ENCODE peak calls at places on chromosomes 12 and 14, in nine cellular contexts. N is GM23248; S is right cardiac atrium; E is HCT116; L is BE2C; M is PC-3; C is naive thymus-derived CD4-positive, alpha-beta T cell; R is CD4-positive, alpha-beta memory T cell; H is epithelial cell of esophagus. F is an unnamed sample.

GRCh38 chr12:78530065-78530765 is 334.4 kb upstream of the SYT1 start:
- DNase-seq in N (peak; percentile 82), S (no peak), E (no peak), L (no peak), M (no peak), C (no peak), R (no peak), H (peak; percentile 21), F (no peak)

GRCh38 chr14:92470215-92470614 is 43.4 kb upstream of the RIN3 start:
- DNase-seq in N (peak; percentile 85), S (no peak), E (no peak), L (no peak), M (peak; percentile 79), C (no peak), R (no peak), H (peak; percentile 84), F (no peak)

GRCh38 chr14:93943052-93943451 is 15.9 kb downstream of the FAM181A start:
- DNase-seq in N (no peak), S (peak; percentile 11), E (no peak), L (no peak), M (no peak), C (no peak), R (no peak), H (no peak), F (no peak)

GRCh38 chr12:46378530-46378929 is 6.0 kb upstream of the SLC38A2 start:
- DNase-seq in N (no peak), S (no peak), E (no peak), L (no peak), M (no peak), C (no peak), R (no peak), H (no peak), F (no peak)

GRCh38 chr12:71636704-71637115 is 26.9 kb downstream of the ZFC3H1 start:
- DNase-seq in N (peak; percentile 86), S (no peak), E (peak; percentile 57), L (peak; percentile 50), M (peak; percentile 84), C (peak; percentile 59), R (peak; percentile 52), H (peak; percentile 73), F (peak; percentile 57)

GRCh38 chr14:31172084-31172483 is 35.5 kb downstream of the HECTD1 start:
- DNase-seq in N (peak; percentile 29), S (no peak), E (no peak), L (no peak), M (peak; percentile 25), C (no peak), R (no peak), H (no peak), F (no peak)

GRCh38 chr14:54579606-54580005 is 12.7 kb downstream of the SAMD4A start:
- DNase-seq in N (peak; percentile 56), S (no peak), E (no peak), L (no peak), M (no peak), C (no peak), R (no peak), H (peak; percentile 60), F (no peak)

GRCh38 chr12:124376435-124376834 is 81.5 kb downstream of the RFLNA start:
- DNase-seq in N (no peak), S (no peak), E (no peak), L (no peak), M (no peak), C (no peak), R (no peak), H (no peak), F (no peak)

GRCh38 chr12:116864371-116865160 is 16.7 kb downstream of the HRK start:
- DNase-seq in N (peak; percentile 84), S (no peak), E (no peak), L (no peak), M (peak; percentile 92), C (no peak), R (no peak), H (peak; percentile 8), F (no peak)

GRCh38 chr14:75068294-75069020 is 984 bp upstream of the ZC2HC1C start:
- DNase-seq in N (no peak), S (no peak), E (no peak), L (no peak), M (no peak), C (no peak), R (no peak), H (no peak), F (no peak)

DNA sequence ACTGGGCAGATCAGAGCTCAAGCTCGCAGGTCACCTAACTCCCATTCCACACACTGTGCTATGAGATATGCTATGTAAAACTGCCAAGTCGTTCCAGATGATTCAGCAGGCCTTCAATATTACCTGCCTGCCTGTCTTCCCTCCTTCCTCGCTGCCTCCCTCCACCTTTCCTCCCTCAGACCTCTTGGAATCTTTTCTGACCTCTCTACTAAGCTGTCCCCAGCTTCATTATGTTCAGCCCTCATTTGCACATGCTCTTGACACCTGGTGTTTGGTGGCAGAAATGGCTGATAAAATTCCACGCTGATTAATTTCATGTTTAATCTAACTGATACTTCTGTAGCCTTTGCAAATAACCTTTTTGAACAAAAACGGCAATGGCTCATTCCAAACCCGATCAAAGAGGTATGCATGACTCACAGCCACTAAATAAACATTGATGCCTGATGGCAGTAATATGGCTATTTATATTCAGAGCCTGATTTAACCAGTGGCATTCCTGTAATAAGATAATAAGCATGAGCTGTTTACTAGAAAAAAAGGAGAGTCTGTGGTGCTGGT is 130.8 kb upstream of the EGLN3 start:
- DNase-seq in N (peak; percentile 65), S (no peak), E (peak; percentile 57), L (no peak), M (peak; percentile 91), C (no peak), R (no peak), H (peak; percentile 75), F (no peak)
- H3K4me3 ChIP-seq in N (no peak overlapping the region), S (no peak overlapping the region), E (no peak overlapping the region), L (no peak overlapping the region), M (peak overlapping the region; percentile 49), C (no peak overlapping the region), R (no peak overlapping the region), H (no peak overlapping the region), F (no peak overlapping the region)

DNA sequence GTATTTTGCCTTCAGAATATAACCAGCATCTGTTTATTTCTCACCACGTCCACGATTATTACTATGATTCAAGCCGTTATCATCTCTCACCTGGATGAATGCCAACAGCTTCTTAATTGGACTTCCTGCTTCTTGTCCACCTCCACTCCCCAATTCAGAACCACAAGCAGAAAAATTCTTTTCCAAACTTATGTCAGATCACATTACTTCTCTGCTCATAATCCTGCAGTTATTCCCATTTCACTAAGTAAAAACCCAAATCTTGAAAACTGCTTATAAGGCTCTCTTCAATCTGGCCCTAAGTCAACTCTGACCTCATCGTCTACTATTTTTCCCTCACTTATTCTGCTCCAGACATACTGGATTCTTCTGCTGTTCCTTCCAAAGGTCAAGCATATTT is 2.0 kb downstream of the CRY1 start:
- DNase-seq in N (peak; percentile 81), S (no peak), E (no peak), L (no peak), M (peak; percentile 79), C (no peak), R (no peak), H (peak; percentile 81), F (no peak)
- H3K4me3 ChIP-seq in N (peak overlapping the region; percentile 85), S (peak overlapping the region; percentile 88), E (no peak overlapping the region), L (peak overlapping the region; percentile 90), M (peak overlapping the region; percentile 72), C (no peak overlapping the region), R (no peak overlapping the region), H (no peak overlapping the region), F (no peak overlapping the region)

DNA sequence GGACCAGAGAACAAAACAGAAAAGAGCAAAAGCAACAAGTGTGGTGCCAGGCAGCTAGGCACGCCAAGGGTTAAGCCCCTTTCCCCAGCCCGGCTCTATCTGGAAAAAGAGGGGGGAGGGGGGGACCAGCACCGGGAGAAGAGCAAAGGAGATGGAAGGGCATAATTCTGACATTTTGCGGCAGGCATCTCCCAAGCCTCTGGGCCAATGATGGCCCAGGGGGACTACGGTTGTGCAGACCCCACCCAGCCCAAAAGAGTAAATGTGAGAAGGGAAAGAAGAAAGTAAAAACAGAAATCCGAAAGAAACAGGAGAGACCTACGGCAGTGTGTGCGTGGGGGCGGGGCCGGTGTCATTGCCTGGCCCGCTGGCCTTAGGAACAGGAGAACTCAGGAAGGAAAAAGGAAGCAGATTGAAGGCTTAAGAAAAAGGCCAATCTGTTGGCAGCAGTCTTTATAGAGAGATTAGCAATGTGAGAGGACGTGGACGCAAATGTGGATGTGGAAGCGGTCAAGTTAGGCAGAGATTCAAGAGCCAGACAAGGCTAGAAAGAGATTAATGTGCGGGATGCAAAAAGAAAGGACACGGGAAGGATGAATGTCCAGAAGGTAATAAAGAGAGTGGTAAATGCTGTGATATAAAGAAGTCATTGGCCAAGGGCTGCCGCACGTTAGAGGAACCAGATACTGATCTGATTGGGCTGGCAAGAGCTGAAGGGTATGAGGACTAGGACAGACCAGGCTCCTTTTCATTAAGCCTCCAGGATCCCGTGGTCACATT is 59.2 kb downstream of the DHRS2 start:
- DNase-seq in N (peak; percentile 35), S (peak; percentile 79), E (no peak), L (no peak), M (no peak), C (no peak), R (no peak), H (no peak), F (peak; percentile 65)
- H3K4me3 ChIP-seq in N (peak overlapping the region; percentile 55), S (peak overlapping the region; percentile 54), E (no peak overlapping the region), L (peak overlapping the region; percentile 23), M (no peak overlapping the region), C (no peak overlapping the region), R (no peak overlapping the region), H (no peak overlapping the region), F (peak overlapping the region; percentile 44)

DNA sequence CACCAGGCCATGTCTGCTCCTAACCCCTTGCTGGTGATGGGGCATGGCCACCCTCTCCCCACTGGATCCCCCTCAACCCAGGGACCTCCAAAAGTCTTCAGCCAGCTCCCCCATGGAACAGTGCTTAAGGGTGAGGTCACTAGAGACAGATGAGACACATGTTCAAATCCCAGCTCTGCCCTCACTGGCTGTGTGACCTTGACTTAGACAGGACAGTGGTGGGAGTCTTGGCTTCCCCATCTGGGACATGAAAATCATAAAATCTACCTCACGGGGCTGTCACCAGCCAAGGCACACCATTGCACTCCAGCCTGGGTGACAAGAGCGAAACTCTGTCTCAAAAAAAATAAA is 10.9 kb downstream of the RHOF start:
- DNase-seq in N (no peak), S (peak; percentile 26), E (no peak), L (no peak), M (no peak), C (no peak), R (no peak), H (no peak), F (no peak)
- H3K4me3 ChIP-seq in N (no peak overlapping the region), S (no peak overlapping the region), E (no peak overlapping the region), L (no peak overlapping the region), M (no peak overlapping the region), C (peak overlapping the region; percentile 29), R (no peak overlapping the region), H (no peak overlapping the region), F (no peak overlapping the region)

DNA sequence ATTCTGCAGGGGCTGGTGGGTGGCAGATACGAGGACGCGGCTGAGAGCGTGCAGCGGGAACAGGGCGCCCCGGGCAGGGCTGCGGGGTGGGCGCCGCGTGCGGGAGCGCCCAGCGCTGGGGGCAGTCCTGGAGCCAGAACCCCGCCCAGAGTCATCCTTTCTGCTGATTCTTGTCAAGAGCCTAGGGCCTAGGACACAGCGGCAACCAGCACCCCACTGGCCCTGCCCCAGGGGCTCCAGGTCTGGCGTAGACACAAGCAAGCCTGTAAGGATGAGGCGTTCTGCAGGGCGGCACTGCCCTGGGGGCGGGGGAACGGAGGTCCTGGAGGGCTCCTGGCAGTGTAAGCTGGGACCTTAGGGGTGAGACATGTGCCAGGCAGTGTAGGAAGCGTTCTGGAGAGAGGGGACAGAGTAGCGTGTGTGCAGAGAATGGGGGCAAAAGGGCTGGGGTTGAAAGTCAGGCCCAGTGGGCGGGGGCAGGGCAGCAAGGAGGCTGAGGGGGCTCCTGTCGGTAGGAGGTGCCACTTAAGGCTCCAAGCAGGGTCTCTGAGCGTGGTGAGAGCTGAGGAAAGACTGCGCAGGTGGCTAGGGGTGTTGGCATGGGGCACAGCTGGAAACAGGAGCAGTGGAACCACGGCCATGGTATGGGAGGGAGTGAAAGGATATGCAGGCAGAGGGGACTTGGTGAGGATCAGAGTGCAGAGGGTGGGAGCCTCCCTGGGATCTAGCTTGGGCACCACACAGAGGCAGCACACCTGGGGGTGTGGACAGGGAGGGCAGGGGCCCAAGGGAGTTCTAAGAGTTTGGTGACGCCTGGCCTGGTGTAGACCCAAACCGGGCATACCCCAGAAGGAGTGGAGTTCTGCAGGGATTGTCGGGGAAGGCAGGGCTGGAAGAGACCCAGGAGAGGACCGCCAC is 859 bp upstream of the AHNAK2 start:
- DNase-seq in N (no peak), S (peak; percentile 53), E (no peak), L (peak; percentile 69), M (no peak), C (no peak), R (no peak), H (no peak), F (no peak)
- H3K4me3 ChIP-seq in N (peak overlapping the region; percentile 65), S (peak overlapping the region; percentile 51), E (no peak overlapping the region), L (peak overlapping the region; percentile 52), M (peak overlapping the region; percentile 49), C (no peak overlapping the region), R (no peak overlapping the region), H (peak overlapping the region; percentile 34), F (peak overlapping the region; percentile 32)